ENCODE peak calls at places on chromosomes 1 and 21, in six cellular contexts. One of them, this sample, is unnamed.

GRCh38 chr1:18951818-18952391 is 4.6 kb downstream of the IFFO2 start:
- DNase-seq in fibroblast of lung: no peak
- DNase-seq in A549: no peak
- DNase-seq in sigmoid colon: no peak
- DNase-seq in adrenal gland: no peak
- DNase-seq in spleen: no peak
- DNase-seq in this sample: peak

GRCh38 chr1:193614817-193615216 is 428.4 kb upstream of the B3GALT2 start:
- DNase-seq in fibroblast of lung: peak
- DNase-seq in adrenal gland: no peak
- DNase-seq in A549: peak
- DNase-seq in spleen: no peak
- DNase-seq in sigmoid colon: no peak
- DNase-seq in this sample: no peak

GRCh38 chr1:33634806-33635205 is 162.4 kb downstream of the ZSCAN20 start:
- DNase-seq in A549: peak
- DNase-seq in adrenal gland: peak
- DNase-seq in spleen: no peak
- DNase-seq in fibroblast of lung: peak
- DNase-seq in sigmoid colon: no peak
- DNase-seq in this sample: no peak

GRCh38 chr1:77668924-77669449 is 13.5 kb downstream of the ZZZ3 start:
- DNase-seq in adrenal gland: no peak
- DNase-seq in fibroblast of lung: no peak
- DNase-seq in spleen: no peak
- DNase-seq in A549: no peak
- DNase-seq in sigmoid colon: no peak
- DNase-seq in this sample: no peak

GRCh38 chr1:20110679-20111078 is 8.7 kb downstream of the PLA2G2D start:
- DNase-seq in fibroblast of lung: peak
- DNase-seq in adrenal gland: no peak
- DNase-seq in A549: no peak
- DNase-seq in sigmoid colon: peak
- DNase-seq in spleen: no peak
- DNase-seq in this sample: no peak

GRCh38 chr1:100866041-100866900 is 28.4 kb downstream of the EXTL2 start:
- DNase-seq in spleen: no peak
- DNase-seq in sigmoid colon: no peak
- DNase-seq in adrenal gland: no peak
- DNase-seq in A549: peak
- DNase-seq in fibroblast of lung: peak
- DNase-seq in this sample: peak

GRCh38 chr1:32878183-32878582 is 7.5 kb upstream of the FNDC5 start:
- DNase-seq in adrenal gland: no peak
- DNase-seq in A549: peak
- DNase-seq in fibroblast of lung: peak
- DNase-seq in sigmoid colon: no peak
- DNase-seq in spleen: peak
- DNase-seq in this sample: no peak

GRCh38 chr1:198265073-198265661 is 108.4 kb downstream of the NEK7 start:
- DNase-seq in spleen: no peak
- DNase-seq in adrenal gland: no peak
- DNase-seq in A549: no peak
- DNase-seq in sigmoid colon: no peak
- DNase-seq in fibroblast of lung: peak
- DNase-seq in this sample: no peak

GRCh38 chr1:24765308-24765988 is 20.2 kb downstream of the CLIC4 start:
- DNase-seq in A549: no peak
- DNase-seq in spleen: no peak
- DNase-seq in fibroblast of lung: peak
- DNase-seq in sigmoid colon: no peak
- DNase-seq in adrenal gland: no peak
- DNase-seq in this sample: no peak

GRCh38 chr1:16612332-16613172 is 812 bp downstream of the NBPF1 start:
- DNase-seq in spleen: no peak
- DNase-seq in sigmoid colon: peak
- DNase-seq in adrenal gland: peak
- DNase-seq in fibroblast of lung: peak
- DNase-seq in A549: peak
- DNase-seq in this sample: peak

GRCh38 chr1:24506706-24507422 is 4.2 kb downstream of the RCAN3 start:
- DNase-seq in adrenal gland: no peak
- DNase-seq in sigmoid colon: no peak
- DNase-seq in fibroblast of lung: no peak
- DNase-seq in A549: no peak
- DNase-seq in spleen: no peak
- DNase-seq in this sample: no peak

GRCh38 chr1:162535501-162535900 is 26.0 kb upstream of the UAP1 start:
- DNase-seq in spleen: no peak
- DNase-seq in fibroblast of lung: peak
- DNase-seq in adrenal gland: no peak
- DNase-seq in sigmoid colon: no peak
- DNase-seq in A549: no peak
- DNase-seq in this sample: no peak

GRCh38 chr1:243946946-243947345 is 96.9 kb upstream of the AKT3 start:
- DNase-seq in sigmoid colon: no peak
- DNase-seq in spleen: no peak
- DNase-seq in A549: no peak
- DNase-seq in fibroblast of lung: no peak
- DNase-seq in adrenal gland: peak
- DNase-seq in this sample: peak

GRCh38 chr21:33202464-33203363 is 27.0 kb upstream of the IFNAR2 start:
- DNase-seq in A549: no peak
- DNase-seq in fibroblast of lung: no peak
- DNase-seq in sigmoid colon: no peak
- DNase-seq in spleen: no peak
- DNase-seq in adrenal gland: no peak
- DNase-seq in this sample: no peak

GRCh38 chr1:66576645-66577044 is 42.7 kb downstream of the SGIP1 start:
- DNase-seq in adrenal gland: peak
- DNase-seq in spleen: no peak
- DNase-seq in A549: no peak
- DNase-seq in fibroblast of lung: peak
- DNase-seq in sigmoid colon: no peak
- DNase-seq in this sample: no peak

GRCh38 chr21:36949171-36950141 is 17.0 kb downstream of the HLCS start:
- DNase-seq in fibroblast of lung: no peak
- DNase-seq in sigmoid colon: no peak
- DNase-seq in spleen: no peak
- DNase-seq in A549: no peak
- DNase-seq in adrenal gland: no peak
- DNase-seq in this sample: no peak

GRCh38 chr21:46229133-46229922 is 754 bp upstream of the LSS start:
- DNase-seq in adrenal gland: no peak
- DNase-seq in A549: peak
- DNase-seq in fibroblast of lung: no peak
- DNase-seq in sigmoid colon: peak
- DNase-seq in spleen: peak
- DNase-seq in this sample: no peak

GRCh38 chr1:57475366-57475765 is 51.5 kb upstream of the DAB1 start:
- DNase-seq in adrenal gland: no peak
- DNase-seq in fibroblast of lung: no peak
- DNase-seq in spleen: no peak
- DNase-seq in A549: no peak
- DNase-seq in sigmoid colon: no peak
- DNase-seq in this sample: no peak

GRCh38 chr1:167503626-167504458 is 14.5 kb downstream of the CD247 start:
- DNase-seq in spleen: no peak
- DNase-seq in sigmoid colon: no peak
- DNase-seq in fibroblast of lung: no peak
- DNase-seq in A549: no peak
- DNase-seq in adrenal gland: no peak
- DNase-seq in this sample: no peak

GRCh38 chr1:159171688-159172501 is 480 bp downstream of the CADM3 start:
- DNase-seq in A549: peak
- DNase-seq in adrenal gland: no peak
- DNase-seq in spleen: peak
- DNase-seq in fibroblast of lung: no peak
- DNase-seq in sigmoid colon: peak
- DNase-seq in this sample: no peak

DNA sequence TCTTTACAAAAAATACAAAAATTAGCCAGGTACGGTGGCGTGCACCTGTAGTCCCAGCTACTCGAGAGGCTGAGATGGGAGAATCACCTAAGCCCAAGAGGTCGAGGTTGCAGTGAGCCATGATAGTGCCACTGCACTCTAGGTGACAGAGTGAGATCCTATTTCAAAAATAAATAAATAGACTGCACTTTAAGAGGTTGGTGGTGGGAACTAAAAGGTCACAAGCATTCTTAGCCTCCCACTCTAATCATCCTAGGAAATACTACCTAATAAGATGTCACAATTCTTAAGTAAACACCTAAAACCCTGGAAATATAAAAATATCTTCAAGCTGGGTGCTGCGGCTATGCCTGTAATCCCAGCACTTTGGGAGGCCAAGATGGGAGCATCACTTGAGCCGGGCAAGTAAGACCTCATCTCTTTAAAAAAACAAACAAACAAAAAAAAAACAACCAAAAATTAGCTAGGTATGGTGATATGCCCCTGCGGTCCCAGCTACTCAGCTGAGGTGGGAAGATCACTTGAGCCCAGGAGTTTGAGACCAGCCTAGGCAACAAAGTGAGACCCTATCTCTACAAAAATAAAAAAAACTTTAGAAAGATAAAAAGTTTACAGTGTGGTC is 4.1 kb downstream of the DCAF8 start:
- DNase-seq in sigmoid colon: no peak
- DNase-seq in spleen: no peak
- DNase-seq in adrenal gland: no peak
- DNase-seq in fibroblast of lung: no peak
- DNase-seq in A549: no peak
- DNase-seq in this sample: no peak
- H3K4me3 ChIP-seq in sigmoid colon: no peak
- H3K4me3 ChIP-seq in spleen: no peak
- H3K4me3 ChIP-seq in adrenal gland: no peak
- H3K4me3 ChIP-seq in fibroblast of lung: no peak
- H3K4me3 ChIP-seq in A549: no peak
- H3K4me3 ChIP-seq in this sample: no peak

GRCh38 chr1:226524547-226524946 is 24.0 kb upstream of the STUM start:
- DNase-seq in spleen: no peak
- DNase-seq in sigmoid colon: no peak
- DNase-seq in A549: no peak
- DNase-seq in fibroblast of lung: no peak
- DNase-seq in adrenal gland: no peak
- DNase-seq in this sample: no peak

GRCh38 chr1:226525750-226526149 is 22.8 kb upstream of the STUM start:
- DNase-seq in adrenal gland: no peak
- DNase-seq in spleen: no peak
- DNase-seq in A549: no peak
- DNase-seq in sigmoid colon: no peak
- DNase-seq in fibroblast of lung: no peak
- DNase-seq in this sample: no peak

GRCh38 chr1:226523646-226524406 is 24.7 kb upstream of the STUM start:
- DNase-seq in sigmoid colon: no peak
- DNase-seq in spleen: no peak
- DNase-seq in A549: no peak
- DNase-seq in adrenal gland: no peak
- DNase-seq in fibroblast of lung: no peak
- DNase-seq in this sample: no peak

GRCh38 chr1:226529891-226530290 is 18.7 kb upstream of the STUM start:
- DNase-seq in spleen: no peak
- DNase-seq in sigmoid colon: no peak
- DNase-seq in A549: no peak
- DNase-seq in adrenal gland: no peak
- DNase-seq in fibroblast of lung: no peak
- DNase-seq in this sample: no peak

DNA sequence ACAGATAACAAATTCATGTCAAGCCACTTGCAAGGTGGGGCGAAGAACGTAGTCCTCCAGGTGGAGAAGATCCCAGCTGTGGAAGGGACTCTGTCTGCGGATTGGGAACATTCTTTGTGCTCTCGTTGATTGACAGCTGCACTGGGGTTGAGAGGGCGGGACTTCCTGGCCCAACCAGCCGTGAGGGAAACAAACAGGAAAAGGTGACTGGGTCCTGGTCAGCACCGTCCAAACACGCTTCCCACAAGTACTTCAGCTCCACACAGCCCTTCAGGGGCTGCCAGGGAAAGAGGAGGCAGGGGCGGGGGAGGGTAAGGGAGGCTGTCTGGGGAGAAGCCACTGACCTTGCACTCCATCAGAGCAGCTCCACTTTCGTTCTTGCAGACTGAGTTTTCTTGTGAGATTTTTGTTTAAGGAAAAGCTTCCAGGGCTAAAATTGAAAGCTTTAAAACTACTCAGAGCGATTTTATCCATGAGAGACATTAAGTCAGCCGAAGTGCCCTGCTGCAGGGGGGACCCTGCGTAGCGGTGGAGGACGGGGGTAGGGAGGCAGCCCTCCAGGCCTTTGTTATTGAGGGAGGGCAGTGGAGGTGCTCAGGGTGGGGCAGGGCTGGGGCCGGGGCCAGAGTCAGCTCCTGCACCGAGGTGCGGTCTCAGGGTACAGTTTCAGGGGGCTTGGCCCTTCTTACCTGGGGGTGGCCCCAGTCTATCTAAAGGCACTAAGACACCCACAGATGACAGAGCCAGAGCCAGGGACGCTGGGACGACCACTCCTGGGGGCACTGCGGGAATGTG is 21.6 kb upstream of the STUM start:
- DNase-seq in sigmoid colon: no peak
- DNase-seq in fibroblast of lung: no peak
- DNase-seq in spleen: no peak
- DNase-seq in A549: no peak
- DNase-seq in adrenal gland: peak
- DNase-seq in this sample: no peak
- H3K4me3 ChIP-seq in sigmoid colon: no peak
- H3K4me3 ChIP-seq in fibroblast of lung: peak
- H3K4me3 ChIP-seq in spleen: peak
- H3K4me3 ChIP-seq in A549: no peak
- H3K4me3 ChIP-seq in adrenal gland: no peak
- H3K4me3 ChIP-seq in this sample: peak

DNA sequence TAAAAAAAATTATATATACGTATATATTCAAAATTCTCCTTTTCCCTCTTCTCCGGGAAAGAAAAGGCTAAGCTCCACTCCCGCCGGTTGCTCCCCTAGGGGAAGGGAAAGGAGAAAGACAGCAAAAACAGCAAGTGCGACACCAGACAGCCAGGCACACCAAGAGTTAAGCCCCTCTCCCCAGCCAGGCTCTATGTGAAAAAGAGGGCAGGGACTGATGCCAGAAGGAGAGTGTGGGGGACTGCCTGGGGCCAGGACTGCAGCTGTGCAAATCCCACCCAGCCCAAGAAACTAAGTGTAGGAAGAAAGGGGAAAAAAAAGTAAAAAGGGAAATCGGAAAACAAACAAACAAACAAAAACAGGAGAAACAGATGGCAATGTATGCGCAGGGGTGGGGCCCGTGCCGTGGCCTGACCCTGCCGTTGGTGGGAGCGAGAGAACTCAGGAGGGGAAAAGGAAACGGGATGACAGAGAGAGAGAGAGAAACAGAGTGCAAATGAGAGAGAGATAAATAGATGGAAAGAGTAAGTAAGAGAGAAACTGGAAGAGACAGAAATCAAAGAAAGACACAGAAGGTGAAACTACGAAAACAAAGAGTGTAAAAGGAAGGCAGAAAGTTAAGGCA is 27.6 kb upstream of the FMO1 start:
- DNase-seq in A549: no peak
- DNase-seq in adrenal gland: no peak
- DNase-seq in fibroblast of lung: peak
- DNase-seq in spleen: no peak
- DNase-seq in sigmoid colon: no peak
- DNase-seq in this sample: no peak
- H3K4me3 ChIP-seq in A549: no peak
- H3K4me3 ChIP-seq in adrenal gland: no peak
- H3K4me3 ChIP-seq in fibroblast of lung: peak
- H3K4me3 ChIP-seq in spleen: no peak
- H3K4me3 ChIP-seq in sigmoid colon: no peak
- H3K4me3 ChIP-seq in this sample: no peak

GRCh38 chr1:7474786-7475502 is 296.2 kb upstream of the VAMP3 start:
- DNase-seq in spleen: no peak
- DNase-seq in A549: no peak
- DNase-seq in fibroblast of lung: no peak
- DNase-seq in adrenal gland: no peak
- DNase-seq in sigmoid colon: no peak
- DNase-seq in this sample: no peak
- H3K4me3 ChIP-seq in spleen: no peak
- H3K4me3 ChIP-seq in A549: no peak
- H3K4me3 ChIP-seq in fibroblast of lung: no peak
- H3K4me3 ChIP-seq in adrenal gland: no peak
- H3K4me3 ChIP-seq in sigmoid colon: no peak
- H3K4me3 ChIP-seq in this sample: no peak

This sample was measured in Jurkat, Clone E6-1.